ENCODE peak calls at places on chromosomes 5 and 9, in five cellular contexts. G is CD8-positive, alpha-beta T cell; C is mucosa of descending colon; J is astrocyte; I is MM.1S. M is an unnamed sample.
A peak's percentile ranks its signal among the peaks of the same experiment; 100 is the strongest.

GRCh38 chr5:61019642-61020041 is 74.6 kb downstream of the NDUFAF2 start:
- DNase-seq in G (no peak), J (no peak), C (no peak), I (no peak), M (no peak)

GRCh38 chr9:16316406-16316805 is 554.1 kb downstream of the BNC2 start:
- DNase-seq in I (no peak), J (no peak), G (no peak), C (no peak), M (no peak)

GRCh38 chr5:155850411-155850810 is 476.6 kb upstream of the SGCD start:
- DNase-seq in I (no peak), J (no peak), C (no peak), G (no peak), M (no peak)

GRCh38 chr9:35114921-35115341 is 731 bp downstream of the ATOSB start:
- DNase-seq in J (peak; percentile 10), C (peak; percentile 77), I (peak; percentile 66), G (no peak), M (no peak)

GRCh38 chr5:180090098-180090768 is 18.7 kb upstream of the RNF130 start:
- DNase-seq in J (peak; percentile 36), G (peak; percentile 89), C (peak; percentile 83), I (peak; percentile 19), M (peak; percentile 70)

GRCh38 chr9:36289836-36290435 is 31.7 kb upstream of the GNE start:
- DNase-seq in I (no peak), G (no peak), C (no peak), J (no peak), M (no peak)

GRCh38 chr5:123438902-123439301 is 15.7 kb upstream of the CEP120 start:
- DNase-seq in J (no peak), I (no peak), C (peak; percentile 55), G (no peak), M (no peak)

GRCh38 chr5:14728109-14728938 is 63.8 kb downstream of the OTULIN start:
- DNase-seq in C (peak; percentile 77), J (no peak), G (no peak), I (no peak), M (no peak)

GRCh38 chr5:419970-420369 is 23.0 kb upstream of the EXOC3 start:
- DNase-seq in I (no peak), G (no peak), J (no peak), C (no peak), M (no peak)

GRCh38 chr5:67214036-67214435 is 17.4 kb upstream of the CD180 start:
- DNase-seq in I (no peak), G (no peak), J (no peak), C (no peak), M (no peak)

DNA sequence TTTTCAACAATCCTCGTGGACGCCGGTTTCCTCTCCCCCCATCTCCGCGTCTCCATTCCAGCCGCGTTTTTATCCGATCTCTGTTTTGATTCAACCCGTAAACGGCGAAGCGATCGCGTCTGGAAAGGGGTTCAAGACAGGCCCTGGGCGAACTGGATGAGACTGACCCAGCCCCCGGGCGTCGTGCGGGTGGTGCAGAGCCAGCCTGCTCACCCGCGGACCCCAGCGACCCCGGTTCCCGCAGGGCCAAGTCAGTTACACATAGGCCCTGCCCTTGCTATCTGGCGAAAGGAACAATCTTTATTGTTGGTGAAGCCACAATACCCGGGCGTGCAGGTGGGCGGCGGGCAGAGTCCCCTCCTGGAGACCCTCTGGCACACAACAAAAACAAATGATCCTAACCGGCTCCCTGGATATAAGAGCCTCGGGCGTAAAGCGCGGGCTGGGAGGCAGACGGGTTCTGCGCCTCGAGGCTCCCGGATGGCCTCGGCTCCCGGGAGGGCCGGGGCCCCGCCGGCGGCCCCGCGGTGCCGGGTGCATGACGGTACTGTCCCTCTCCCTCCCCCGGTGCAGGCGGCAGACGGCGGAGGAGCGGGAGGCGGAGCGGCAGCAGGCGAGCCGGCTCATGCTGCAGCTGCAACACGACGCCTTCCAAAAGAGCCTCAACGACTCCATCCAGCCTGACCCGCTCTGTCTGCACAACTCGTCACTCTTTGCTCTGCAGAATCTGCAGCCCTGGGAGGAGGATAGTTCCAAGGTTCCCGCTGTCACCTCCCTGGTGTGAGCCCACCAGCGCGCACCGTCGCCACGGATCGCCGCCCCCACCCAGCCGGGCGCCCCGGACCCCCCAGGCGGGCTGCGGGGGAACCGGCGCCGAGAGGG is 2.0 kb downstream of the TLX3 start:
- DNase-seq in G (no peak), I (no peak), C (no peak), J (no peak), M (no peak)
- H3K4me3 ChIP-seq in G (no peak overlapping the region), I (no peak overlapping the region), C (no peak overlapping the region), J (no peak overlapping the region), M (no peak overlapping the region)

GRCh38 chr9:114157516-114158176 is 2.3 kb downstream of the COL27A1 start:
- DNase-seq in J (peak; percentile 61), G (no peak), C (no peak), I (no peak), M (no peak)
- H3K4me3 ChIP-seq in J (peak overlapping the region; percentile 85), G (no peak overlapping the region), C (no peak overlapping the region), I (no peak overlapping the region), M (no peak overlapping the region)

GRCh38 chr5:173302546-173303155 is 25.6 kb downstream of the STC2 start:
- DNase-seq in J (peak; percentile 82), I (no peak), G (no peak), C (no peak), M (no peak)
- H3K4me3 ChIP-seq in J (no peak overlapping the region), I (no peak overlapping the region), G (no peak overlapping the region), C (no peak overlapping the region), M (no peak overlapping the region)

GRCh38 chr5:56422060-56422762 is 189.1 kb upstream of the ANKRD55 start:
- DNase-seq in I (no peak), J (no peak), C (no peak), G (no peak), M (no peak)
- H3K4me3 ChIP-seq in I (no peak overlapping the region), J (no peak overlapping the region), C (no peak overlapping the region), G (no peak overlapping the region), M (no peak overlapping the region)

GRCh38 chr5:2738700-2739359 is 12.6 kb downstream of the IRX2 start:
- DNase-seq in C (no peak), J (no peak), I (no peak), G (no peak), M (no peak)
- H3K4me3 ChIP-seq in C (no peak overlapping the region), J (peak overlapping the region; percentile 62), I (no peak overlapping the region), G (no peak overlapping the region), M (no peak overlapping the region)